ENCODE peak calls at places on chromosomes 12 and 14, in ten cellular contexts. One of them, this sample, is unnamed.

GRCh38 chr12:1795785-1796514 is 24.4 kb upstream of the LRTM2 start:
- DNase-seq in mammary epithelial cell: peak; percentile 77
- DNase-seq in PC-3: peak; percentile 88
- DNase-seq in sigmoid colon: peak; percentile 96
- DNase-seq in tibial artery: peak; percentile 96
- DNase-seq in AG04450: peak; percentile 71
- DNase-seq in GM23338: peak; percentile 75
- DNase-seq in IMR-90: peak; percentile 81
- DNase-seq in left ventricle myocardium inferior: peak; percentile 94
- DNase-seq in lower lobe of right lung: peak; percentile 97
- DNase-seq in this sample: peak; percentile 82

GRCh38 chr14:104172349-104172748 is 34.0 kb downstream of the KIF26A start:
- DNase-seq in mammary epithelial cell: no peak
- DNase-seq in PC-3: no peak
- DNase-seq in sigmoid colon: no peak
- DNase-seq in tibial artery: no peak
- DNase-seq in AG04450: no peak
- DNase-seq in GM23338: no peak
- DNase-seq in IMR-90: no peak
- DNase-seq in left ventricle myocardium inferior: no peak
- DNase-seq in lower lobe of right lung: no peak
- DNase-seq in this sample: no peak

GRCh38 chr14:81450100-81450531 is 50.0 kb upstream of the STON2 start:
- DNase-seq in mammary epithelial cell: no peak
- DNase-seq in PC-3: no peak
- DNase-seq in sigmoid colon: peak; percentile 82
- DNase-seq in tibial artery: no peak
- DNase-seq in AG04450: no peak
- DNase-seq in GM23338: peak; percentile 52
- DNase-seq in IMR-90: no peak
- DNase-seq in left ventricle myocardium inferior: peak; percentile 72
- DNase-seq in lower lobe of right lung: no peak
- DNase-seq in this sample: no peak

GRCh38 chr14:96072076-96072475 is 32.9 kb downstream of the C14orf132 start:
- DNase-seq in mammary epithelial cell: no peak
- DNase-seq in PC-3: no peak
- DNase-seq in sigmoid colon: no peak
- DNase-seq in tibial artery: peak; percentile 12
- DNase-seq in AG04450: no peak
- DNase-seq in GM23338: no peak
- DNase-seq in IMR-90: no peak
- DNase-seq in left ventricle myocardium inferior: no peak
- DNase-seq in lower lobe of right lung: peak; percentile 16
- DNase-seq in this sample: no peak

GRCh38 chr12:83003026-83003425 is 316.3 kb downstream of the TMTC2 start:
- DNase-seq in mammary epithelial cell: no peak
- DNase-seq in PC-3: no peak
- DNase-seq in sigmoid colon: no peak
- DNase-seq in tibial artery: no peak
- DNase-seq in AG04450: no peak
- DNase-seq in GM23338: no peak
- DNase-seq in IMR-90: no peak
- DNase-seq in left ventricle myocardium inferior: no peak
- DNase-seq in lower lobe of right lung: no peak
- DNase-seq in this sample: no peak

GRCh38 chr12:94689646-94690036 is 39.3 kb upstream of the TMCC3 start:
- DNase-seq in mammary epithelial cell: no peak
- DNase-seq in PC-3: no peak
- DNase-seq in sigmoid colon: no peak
- DNase-seq in tibial artery: no peak
- DNase-seq in AG04450: no peak
- DNase-seq in GM23338: no peak
- DNase-seq in IMR-90: no peak
- DNase-seq in left ventricle myocardium inferior: no peak
- DNase-seq in lower lobe of right lung: no peak
- DNase-seq in this sample: no peak

GRCh38 chr12:28313631-28314030 is 123.4 kb downstream of the CCDC91 start:
- DNase-seq in mammary epithelial cell: peak; percentile 7
- DNase-seq in PC-3: peak; percentile 32
- DNase-seq in sigmoid colon: no peak
- DNase-seq in tibial artery: no peak
- DNase-seq in AG04450: peak; percentile 3
- DNase-seq in GM23338: no peak
- DNase-seq in IMR-90: peak; percentile 43
- DNase-seq in left ventricle myocardium inferior: no peak
- DNase-seq in lower lobe of right lung: no peak
- DNase-seq in this sample: peak; percentile 19

GRCh38 chr12:14577344-14577743 is 9.7 kb upstream of the PLBD1 start:
- DNase-seq in mammary epithelial cell: peak; percentile 67
- DNase-seq in PC-3: no peak
- DNase-seq in sigmoid colon: no peak
- DNase-seq in tibial artery: no peak
- DNase-seq in AG04450: no peak
- DNase-seq in GM23338: no peak
- DNase-seq in IMR-90: no peak
- DNase-seq in left ventricle myocardium inferior: no peak
- DNase-seq in lower lobe of right lung: no peak
- DNase-seq in this sample: peak; percentile 4

GRCh38 chr14:74089251-74090020 is 4.7 kb downstream of the LIN52 start:
- DNase-seq in mammary epithelial cell: no peak
- DNase-seq in PC-3: no peak
- DNase-seq in sigmoid colon: no peak
- DNase-seq in tibial artery: no peak
- DNase-seq in AG04450: no peak
- DNase-seq in GM23338: no peak
- DNase-seq in IMR-90: no peak
- DNase-seq in left ventricle myocardium inferior: no peak
- DNase-seq in lower lobe of right lung: no peak
- DNase-seq in this sample: no peak

GRCh38 chr12:54285150-54286041 is 4.9 kb downstream of the HNRNPA1 start:
- DNase-seq in mammary epithelial cell: no peak
- DNase-seq in PC-3: no peak
- DNase-seq in sigmoid colon: no peak
- DNase-seq in tibial artery: no peak
- DNase-seq in AG04450: no peak
- DNase-seq in GM23338: no peak
- DNase-seq in IMR-90: no peak
- DNase-seq in left ventricle myocardium inferior: no peak
- DNase-seq in lower lobe of right lung: no peak
- DNase-seq in this sample: no peak

GRCh38 chr12:124829008-124829707 is 34.5 kb downstream of the SCARB1 start:
- DNase-seq in mammary epithelial cell: peak; percentile 87
- DNase-seq in PC-3: peak; percentile 91
- DNase-seq in sigmoid colon: no peak
- DNase-seq in tibial artery: no peak
- DNase-seq in AG04450: peak; percentile 36
- DNase-seq in GM23338: no peak
- DNase-seq in IMR-90: peak; percentile 85
- DNase-seq in left ventricle myocardium inferior: no peak
- DNase-seq in lower lobe of right lung: no peak
- DNase-seq in this sample: peak; percentile 96

GRCh38 chr12:111298583-111299436 is 70.1 kb downstream of the PHETA1 start:
- DNase-seq in mammary epithelial cell: peak; percentile 22
- DNase-seq in PC-3: peak; percentile 76
- DNase-seq in sigmoid colon: no peak
- DNase-seq in tibial artery: no peak
- DNase-seq in AG04450: peak; percentile 6
- DNase-seq in GM23338: peak; percentile 91
- DNase-seq in IMR-90: peak; percentile 31
- DNase-seq in left ventricle myocardium inferior: peak; percentile 28
- DNase-seq in lower lobe of right lung: no peak
- DNase-seq in this sample: peak; percentile 29

GRCh38 chr14:40240456-40240855 is 808.2 kb upstream of the FBXO33 start:
- DNase-seq in mammary epithelial cell: no peak
- DNase-seq in PC-3: peak; percentile 44
- DNase-seq in sigmoid colon: no peak
- DNase-seq in tibial artery: no peak
- DNase-seq in AG04450: no peak
- DNase-seq in GM23338: no peak
- DNase-seq in IMR-90: no peak
- DNase-seq in left ventricle myocardium inferior: no peak
- DNase-seq in lower lobe of right lung: no peak
- DNase-seq in this sample: no peak

GRCh38 chr14:101072945-101073597 is 169.5 kb upstream of the RTL1 start:
- DNase-seq in mammary epithelial cell: peak; percentile 95
- DNase-seq in PC-3: peak; percentile 99
- DNase-seq in sigmoid colon: peak; percentile 72
- DNase-seq in tibial artery: no peak
- DNase-seq in AG04450: peak; percentile 88
- DNase-seq in GM23338: peak; percentile 80
- DNase-seq in IMR-90: peak; percentile 98
- DNase-seq in left ventricle myocardium inferior: no peak
- DNase-seq in lower lobe of right lung: no peak
- DNase-seq in this sample: peak; percentile 98

GRCh38 chr12:57372233-57372632 is 58.6 kb downstream of the R3HDM2 start:
- DNase-seq in mammary epithelial cell: no peak
- DNase-seq in PC-3: no peak
- DNase-seq in sigmoid colon: no peak
- DNase-seq in tibial artery: no peak
- DNase-seq in AG04450: no peak
- DNase-seq in GM23338: no peak
- DNase-seq in IMR-90: peak; percentile 78
- DNase-seq in left ventricle myocardium inferior: no peak
- DNase-seq in lower lobe of right lung: no peak
- DNase-seq in this sample: peak; percentile 40

GRCh38 chr12:14057895-14058294 is 76.5 kb upstream of the GRIN2B start:
- DNase-seq in mammary epithelial cell: no peak
- DNase-seq in PC-3: no peak
- DNase-seq in sigmoid colon: no peak
- DNase-seq in tibial artery: no peak
- DNase-seq in AG04450: no peak
- DNase-seq in GM23338: no peak
- DNase-seq in IMR-90: no peak
- DNase-seq in left ventricle myocardium inferior: no peak
- DNase-seq in lower lobe of right lung: no peak
- DNase-seq in this sample: no peak

GRCh38 chr12:1103632-1104031 is 112.6 kb downstream of the ERC1 start:
- DNase-seq in mammary epithelial cell: no peak
- DNase-seq in PC-3: no peak
- DNase-seq in sigmoid colon: no peak
- DNase-seq in tibial artery: no peak
- DNase-seq in AG04450: no peak
- DNase-seq in GM23338: no peak
- DNase-seq in IMR-90: no peak
- DNase-seq in left ventricle myocardium inferior: no peak
- DNase-seq in lower lobe of right lung: no peak
- DNase-seq in this sample: no peak

GRCh38 chr12:43105426-43105981 is 446.5 kb downstream of the ADAMTS20 start:
- DNase-seq in mammary epithelial cell: no peak
- DNase-seq in PC-3: no peak
- DNase-seq in sigmoid colon: no peak
- DNase-seq in tibial artery: no peak
- DNase-seq in AG04450: no peak
- DNase-seq in GM23338: no peak
- DNase-seq in IMR-90: no peak
- DNase-seq in left ventricle myocardium inferior: no peak
- DNase-seq in lower lobe of right lung: no peak
- DNase-seq in this sample: no peak

GRCh38 chr12:18454330-18454729 is 193.0 kb downstream of the PIK3C2G start:
- DNase-seq in mammary epithelial cell: no peak
- DNase-seq in PC-3: no peak
- DNase-seq in sigmoid colon: no peak
- DNase-seq in tibial artery: no peak
- DNase-seq in AG04450: no peak
- DNase-seq in GM23338: peak; percentile 75
- DNase-seq in IMR-90: no peak
- DNase-seq in left ventricle myocardium inferior: no peak
- DNase-seq in lower lobe of right lung: no peak
- DNase-seq in this sample: no peak

GRCh38 chr14:21933681-21934080 is 260.1 kb upstream of the OR4E1 start:
- DNase-seq in mammary epithelial cell: no peak
- DNase-seq in PC-3: peak; percentile 53
- DNase-seq in sigmoid colon: no peak
- DNase-seq in tibial artery: no peak
- DNase-seq in AG04450: no peak
- DNase-seq in GM23338: peak; percentile 37
- DNase-seq in IMR-90: no peak
- DNase-seq in left ventricle myocardium inferior: no peak
- DNase-seq in lower lobe of right lung: no peak
- DNase-seq in this sample: no peak
- TF ChIP-seq CTCF in mammary epithelial cell: peak; percentile 45
- TF ChIP-seq CTCF in PC-3: peak; percentile 61
- TF ChIP-seq CTCF in sigmoid colon: no peak
- TF ChIP-seq CTCF in tibial artery: no peak
- TF ChIP-seq CTCF in AG04450: no peak
- TF ChIP-seq CTCF in GM23338: peak; percentile 39
- TF ChIP-seq CTCF in IMR-90: no peak
- TF ChIP-seq CTCF in left ventricle myocardium inferior: no peak
- TF ChIP-seq CTCF in lower lobe of right lung: peak; percentile 26
- TF ChIP-seq CTCF in this sample: peak; percentile 35

GRCh38 chr12:50060120-50060468 is 2.7 kb downstream of the ASIC1 start:
- DNase-seq in mammary epithelial cell: no peak
- DNase-seq in PC-3: no peak
- DNase-seq in sigmoid colon: no peak
- DNase-seq in tibial artery: no peak
- DNase-seq in AG04450: no peak
- DNase-seq in GM23338: no peak
- DNase-seq in IMR-90: no peak
- DNase-seq in left ventricle myocardium inferior: no peak
- DNase-seq in lower lobe of right lung: no peak
- DNase-seq in this sample: no peak
- H3K27me3 ChIP-seq in mammary epithelial cell: no peaks in the 10 kb centered on the region
- H3K27me3 ChIP-seq in PC-3: no peaks in the 10 kb centered on the region
- H3K27me3 ChIP-seq in sigmoid colon: no peaks in the 10 kb centered on the region
- H3K27me3 ChIP-seq in tibial artery: peaks cover 14% of the 10 kb centered on the region
- H3K27me3 ChIP-seq in AG04450: peaks cover 13% of the 10 kb centered on the region
- H3K27me3 ChIP-seq in GM23338: peaks cover 70% of the 10 kb centered on the region
- H3K27me3 ChIP-seq in IMR-90: peaks cover 12% of the 10 kb centered on the region
- H3K27me3 ChIP-seq in left ventricle myocardium inferior: peaks cover 55% of the 10 kb centered on the region
- H3K27me3 ChIP-seq in lower lobe of right lung: peaks cover 17% of the 10 kb centered on the region
- H3K27me3 ChIP-seq in this sample: no peaks in the 10 kb centered on the region

GRCh38 chr12:132427177-132427725 is 62.7 kb upstream of the FBRSL1 start:
- DNase-seq in mammary epithelial cell: no peak
- DNase-seq in PC-3: peak; percentile 40
- DNase-seq in sigmoid colon: no peak
- DNase-seq in tibial artery: no peak
- DNase-seq in AG04450: no peak
- DNase-seq in GM23338: no peak
- DNase-seq in IMR-90: no peak
- DNase-seq in left ventricle myocardium inferior: no peak
- DNase-seq in lower lobe of right lung: no peak
- DNase-seq in this sample: no peak
- H3K27ac ChIP-seq in mammary epithelial cell: no peak overlapping the region
- H3K27ac ChIP-seq in PC-3: no peak overlapping the region
- H3K27ac ChIP-seq in sigmoid colon: no peak overlapping the region
- H3K27ac ChIP-seq in tibial artery: no peak overlapping the region
- H3K27ac ChIP-seq in AG04450: no peak overlapping the region
- H3K27ac ChIP-seq in GM23338: no peak overlapping the region
- H3K27ac ChIP-seq in IMR-90: no peak overlapping the region
- H3K27ac ChIP-seq in left ventricle myocardium inferior: no peak overlapping the region
- H3K27ac ChIP-seq in lower lobe of right lung: no peak overlapping the region
- H3K27ac ChIP-seq in this sample: no peak overlapping the region

DNA sequence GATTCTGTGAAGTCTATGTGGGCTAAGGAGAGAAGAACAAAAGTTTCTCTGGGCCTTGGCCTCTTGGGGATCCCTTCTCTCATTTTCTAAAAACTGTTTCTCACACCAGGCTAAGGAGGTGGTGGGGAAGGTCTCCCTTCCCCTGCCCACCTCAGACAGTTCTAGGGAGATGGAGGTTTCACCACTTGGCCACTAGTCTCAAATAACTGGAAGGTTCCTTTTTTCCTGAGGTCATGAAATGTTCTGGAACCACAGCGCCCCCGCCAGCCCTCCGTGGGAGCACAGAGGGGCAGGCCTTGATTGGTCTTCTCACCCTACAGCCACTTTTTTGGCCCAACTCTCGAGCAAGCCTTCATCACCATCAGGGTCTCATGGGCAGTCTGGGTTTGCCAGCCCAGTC is 12.6 kb downstream of the C12orf43 start:
- DNase-seq in mammary epithelial cell: no peak
- DNase-seq in PC-3: no peak
- DNase-seq in sigmoid colon: no peak
- DNase-seq in tibial artery: no peak
- DNase-seq in AG04450: no peak
- DNase-seq in GM23338: peak; percentile 73
- DNase-seq in IMR-90: no peak
- DNase-seq in left ventricle myocardium inferior: no peak
- DNase-seq in lower lobe of right lung: peak; percentile 31
- DNase-seq in this sample: no peak
- TF ChIP-seq CTCF in mammary epithelial cell: no peak
- TF ChIP-seq CTCF in PC-3: peak; percentile 48
- TF ChIP-seq CTCF in sigmoid colon: peak; percentile 17
- TF ChIP-seq CTCF in tibial artery: no peak
- TF ChIP-seq CTCF in AG04450: no peak
- TF ChIP-seq CTCF in GM23338: peak; percentile 70
- TF ChIP-seq CTCF in IMR-90: peak; percentile 6
- TF ChIP-seq CTCF in left ventricle myocardium inferior: no peak
- TF ChIP-seq CTCF in lower lobe of right lung: no peak
- TF ChIP-seq CTCF in this sample: peak; percentile 19